ENCODE peak calls at places on chromosome 7, in five cellular contexts. N is tibial nerve; X is cardiac muscle cell; B is adrenal gland; M is CD8-positive, alpha-beta T cell. P is an unnamed sample. For H3K4me1, the result is how much of the 10 kb centered on the place peaks cover.

GRCh38 chr7:95096123-95096395 is 188.7 kb downstream of the PPP1R9A start:
- DNase-seq in X (no peak), B (peak), M (no peak), N (no peak), P (no peak)

GRCh38 chr7:30226593-30227268 is 57.7 kb upstream of the ZNRF2 start:
- DNase-seq in X (no peak), M (no peak), B (no peak), N (no peak), P (peak)

GRCh38 chr7:147607151-147607800 is 983.3 kb upstream of the C7orf33 start:
- DNase-seq in M (no peak), B (no peak), N (no peak), X (no peak), P (no peak)

GRCh38 chr7:131164025-131164899 is 163.4 kb upstream of the MKLN1 start:
- DNase-seq in N (no peak), X (peak), M (no peak), B (no peak), P (no peak)

GRCh38 chr7:343864-344607 is 54.1 kb downstream of the FOXL3 start:
- DNase-seq in N (no peak), B (no peak), M (no peak), X (no peak), P (no peak)

GRCh38 chr7:131409129-131409766 is 81.6 kb downstream of the MKLN1 start:
- DNase-seq in M (no peak), B (no peak), X (no peak), N (no peak), P (no peak)

GRCh38 chr7:100900978-100901377 is 5.3 kb upstream of the ACHE start:
- DNase-seq in M (no peak), X (no peak), N (no peak), B (no peak), P (peak)

GRCh38 chr7:41912426-41912825 is 209.5 kb upstream of the INHBA start:
- DNase-seq in X (no peak), M (no peak), N (no peak), B (no peak), P (no peak)

GRCh38 chr7:6637544-6638229 is 569 bp downstream of the ZNF316 start:
- DNase-seq in M (peak), X (peak), B (peak), N (no peak), P (peak)

GRCh38 chr7:153061913-153062528 is 302.5 kb downstream of the ACTR3B start:
- DNase-seq in B (no peak), X (no peak), M (no peak), N (no peak), P (peak)

GRCh38 chr7:5296627-5297226 is 14.0 kb downstream of the SLC29A4 start:
- DNase-seq in X (no peak), B (no peak), N (no peak), M (peak), P (no peak)

GRCh38 chr7:131235489-131236317 is 92.0 kb upstream of the MKLN1 start:
- DNase-seq in M (peak), N (no peak), X (peak), B (peak), P (no peak)

GRCh38 chr7:99267530-99268360 is 4.9 kb upstream of the MYH16 start:
- DNase-seq in X (peak), B (peak), N (no peak), M (no peak), P (no peak)

GRCh38 chr7:151725844-151726770 is 150.8 kb downstream of the PRKAG2 start:
- DNase-seq in X (no peak), B (no peak), M (no peak), N (no peak), P (no peak)

GRCh38 chr7:36855330-36855729 is 131.0 kb upstream of the AOAH start:
- DNase-seq in N (no peak), X (no peak), B (no peak), M (no peak), P (no peak)

GRCh38 chr7:3301831-3302618 is 973 bp downstream of the SDK1 start:
- DNase-seq in N (no peak), M (peak), X (peak), B (no peak), P (peak)

GRCh38 chr7:80263821-80264220 is 129.2 kb downstream of the GNAI1 start:
- DNase-seq in B (no peak), M (no peak), X (no peak), N (no peak), P (no peak)

DNA sequence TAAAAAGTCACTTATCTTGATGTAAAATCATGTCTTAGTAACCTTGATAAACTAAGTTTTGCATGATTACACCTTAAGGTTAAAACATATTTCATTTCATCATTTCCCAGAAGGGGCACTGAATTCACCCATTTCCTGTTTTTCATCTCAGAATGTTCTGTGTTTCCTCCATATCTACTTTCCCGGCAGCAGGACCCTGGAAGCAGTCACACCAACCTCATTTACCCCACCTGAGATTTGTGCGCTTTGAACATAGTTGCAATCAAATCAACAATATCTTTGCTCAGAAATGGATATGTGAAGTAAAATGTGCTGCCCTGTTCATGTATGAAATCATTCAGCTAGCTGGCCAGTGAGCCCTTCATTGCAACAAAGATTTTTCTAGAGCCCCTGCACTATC is 46.8 kb downstream of the IKZF1 start:
- DNase-seq in N (no peak), M (no peak), B (no peak), X (no peak), P (no peak)
- H3K4me1 ChIP-seq in N (under half), M (half or more), B (under half), X (under half), P (under half)

DNA sequence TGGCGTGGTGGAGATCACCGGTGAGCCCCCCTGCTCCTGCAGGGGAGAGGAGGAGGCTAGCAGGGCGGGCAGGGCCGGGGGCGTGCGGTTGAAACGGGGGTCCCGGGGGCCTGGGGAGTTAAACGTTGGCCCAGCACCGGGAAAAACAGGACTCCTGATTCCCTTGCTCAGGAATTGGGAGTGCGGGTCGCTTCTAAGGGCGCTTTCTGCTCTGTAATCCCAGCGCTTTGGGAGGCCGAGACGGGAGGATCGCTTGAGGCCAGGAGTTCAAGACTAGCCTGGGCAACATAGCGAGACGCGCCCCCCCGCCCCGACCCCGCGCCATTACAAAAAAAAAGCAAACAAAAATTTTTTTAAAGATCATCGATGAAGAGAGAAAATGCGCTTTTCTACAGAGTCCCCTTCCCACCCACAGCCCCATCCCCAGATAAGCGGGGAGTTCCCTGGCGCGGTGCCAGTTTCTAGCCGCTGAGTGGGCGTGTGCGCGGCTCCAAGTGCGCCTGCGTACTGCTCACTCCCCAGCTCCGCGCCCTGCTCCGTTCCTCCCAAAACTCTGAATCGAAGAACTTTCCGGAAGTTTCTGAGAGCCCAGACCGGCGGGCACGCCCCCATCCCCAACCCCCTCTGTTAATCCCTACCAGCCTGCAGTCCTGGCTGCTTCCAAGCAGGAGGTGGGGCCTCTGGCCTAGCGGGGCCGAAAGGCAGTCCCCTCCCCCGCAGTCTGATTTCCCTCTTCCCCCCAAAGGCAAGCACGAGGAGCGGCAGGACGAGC is 770 bp downstream of the HSPB1 start:
- DNase-seq in N (peak), M (peak), B (peak), X (peak), P (peak)
- H3K4me1 ChIP-seq in N (under half), M (under half), B (under half), X (under half), P (under half)

DNA sequence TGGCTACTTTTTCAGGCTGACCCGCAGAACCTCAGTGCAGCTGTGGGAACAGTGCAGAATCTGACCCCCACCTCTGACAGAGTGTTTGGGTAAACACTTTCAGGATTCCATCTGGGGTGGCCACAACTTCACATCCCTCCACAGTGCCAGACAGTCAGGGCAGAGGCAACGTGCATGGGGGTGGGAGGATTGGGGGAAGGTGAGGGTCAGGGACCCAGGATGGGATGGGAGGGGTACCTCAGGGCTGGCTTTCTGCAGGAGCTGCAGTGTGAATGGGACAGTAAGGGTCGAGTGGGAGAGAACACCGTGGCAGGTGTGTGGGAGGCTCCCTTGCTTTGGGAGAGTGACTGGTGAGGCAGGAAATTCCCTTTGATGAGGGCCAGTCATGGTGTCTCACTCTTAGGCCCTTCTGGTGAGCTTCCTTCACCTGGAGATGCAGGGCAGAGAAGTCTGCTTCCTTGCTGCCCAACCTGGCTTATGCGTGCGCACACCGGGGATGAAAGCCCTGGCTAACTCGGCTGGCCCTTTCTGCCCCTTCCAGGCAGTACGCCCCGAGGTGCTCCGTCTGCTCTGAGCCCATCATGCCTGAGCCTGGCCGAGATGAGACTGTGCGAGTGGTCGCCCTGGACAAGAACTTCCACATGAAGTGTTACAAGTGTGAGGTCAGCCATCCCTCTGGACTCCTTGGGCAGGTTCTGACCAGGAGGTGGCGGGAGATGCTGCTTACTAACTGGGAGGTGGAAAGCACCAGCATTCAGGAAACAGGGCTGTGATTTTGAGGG is 8.4 kb downstream of the ZYX start:
- DNase-seq in N (no peak), M (no peak), X (peak), B (no peak), P (no peak)
- H3K4me1 ChIP-seq in N (half or more), M (under half), X (under half), B (under half), P (under half)

GRCh38 chr7:158096582-158096981 is 491.0 kb downstream of the PTPRN2 start:
- DNase-seq in N (no peak), M (no peak), X (no peak), B (no peak), P (no peak)

GRCh38 chr7:158093156-158093796 is 494.3 kb downstream of the PTPRN2 start:
- DNase-seq in N (no peak), M (no peak), X (no peak), B (no peak), P (no peak)

GRCh38 chr7:158097106-158097505 is 490.5 kb downstream of the PTPRN2 start:
- DNase-seq in B (no peak), X (no peak), N (no peak), M (no peak), P (no peak)

GRCh38 chr7:158094671-158095256 is 492.9 kb downstream of the PTPRN2 start:
- DNase-seq in B (no peak), M (no peak), X (no peak), N (no peak), P (no peak)

GRCh38 chr7:158094046-158094445 is 493.6 kb downstream of the PTPRN2 start:
- DNase-seq in M (no peak), N (no peak), X (no peak), B (no peak), P (no peak)
- H3K4me1 ChIP-seq in M (under half), N (under half), X (under half), B (under half), P (under half)

DNA sequence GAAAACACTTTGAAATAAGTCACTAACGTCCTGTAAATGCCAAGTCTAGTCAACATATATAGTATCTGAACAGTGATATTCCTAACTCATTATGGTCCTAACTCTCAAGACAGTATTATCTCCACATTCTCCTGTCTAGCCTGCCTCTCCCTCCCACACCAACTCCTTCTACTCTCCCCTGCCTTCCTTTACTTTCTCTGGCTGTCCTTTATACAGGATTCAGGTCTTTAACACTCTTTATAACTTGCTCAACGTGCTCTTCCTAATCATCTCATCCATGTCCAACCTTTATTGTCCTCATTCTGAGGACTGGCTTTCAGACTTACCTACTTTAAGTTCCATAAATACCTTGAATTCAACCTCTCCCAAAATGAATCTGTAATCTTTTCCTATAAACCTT is 42.5 kb downstream of the MTPN start:
- DNase-seq in X (no peak), N (no peak), B (no peak), M (no peak), P (no peak)
- H3K4me1 ChIP-seq in X (half or more), N (under half), B (under half), M (under half), P (under half)